ENCODE peak calls at places on chromosomes 1 and 21, in four cellular contexts. V is dorsolateral prefrontal cortex, Z is AG09319, Y is retinal pigment epithelial cell. F is an unnamed sample.

GRCh38 chr1:216310776-216311175 is 112.5 kb downstream of the USH2A start:
- DNase-seq in Z (peak), V (no peak), Y (peak), F (peak)

GRCh38 chr1:197399691-197400521 is 131.9 kb downstream of the CRB1 start:
- DNase-seq in Y (no peak), Z (no peak), V (no peak), F (peak)

GRCh38 chr1:82177190-82177589 is 376.5 kb downstream of the ADGRL2 start:
- DNase-seq in Y (peak), V (no peak), Z (no peak), F (no peak)

GRCh38 chr1:89552481-89553194 is 28.0 kb downstream of the LRRC8B start:
- DNase-seq in Y (no peak), V (no peak), Z (no peak), F (no peak)

GRCh38 chr1:46171872-46172271 is 3.0 kb upstream of the TSPAN1 start:
- DNase-seq in Y (no peak), V (no peak), Z (no peak), F (no peak)

GRCh38 chr21:33849839-33850238 is 65.8 kb downstream of the ATP5PO start:
- DNase-seq in Z (no peak), V (no peak), Y (no peak), F (no peak)

GRCh38 chr1:26010800-26011199 is 10.8 kb upstream of the EXTL1 start:
- DNase-seq in V (no peak), Y (no peak), Z (no peak), F (no peak)

GRCh38 chr1:116232989-116233514 is 121.9 kb downstream of the MAB21L3 start:
- DNase-seq in V (no peak), Y (no peak), Z (no peak), F (no peak)

GRCh38 chr1:223230161-223230881 is 87.3 kb upstream of the TLR5 start:
- DNase-seq in V (no peak), Y (no peak), Z (peak), F (no peak)

GRCh38 chr1:160436975-160437374 is 36.6 kb downstream of the VANGL2 start:
- DNase-seq in Z (no peak), V (no peak), Y (no peak), F (no peak)

GRCh38 chr21:44594406-44594916 is 2.2 kb upstream of the KRTAP10-6 start:
- DNase-seq in Y (no peak), Z (no peak), V (no peak), F (no peak)

GRCh38 chr1:113074237-113074636 is 1.2 kb downstream of the LRIG2 start:
- DNase-seq in Z (no peak), V (no peak), Y (no peak), F (no peak)

GRCh38 chr1:227944066-227944930 is 3.4 kb downstream of the WNT9A start:
- DNase-seq in V (no peak), Z (no peak), Y (no peak), F (no peak)

GRCh38 chr1:227764019-227764391 is 28.8 kb downstream of the SNAP47 start:
- DNase-seq in Z (no peak), V (no peak), Y (no peak), F (no peak)

GRCh38 chr1:150536836-150537731 is 12.1 kb upstream of the ADAMTSL4 start:
- DNase-seq in V (no peak), Y (no peak), Z (no peak), F (no peak)

GRCh38 chr1:203628185-203628996 is 1.8 kb downstream of the ATP2B4 start:
- DNase-seq in V (no peak), Z (peak), Y (no peak), F (peak)

GRCh38 chr1:203627819-203628184 is 1.2 kb downstream of the ATP2B4 start:
- DNase-seq in Y (no peak), Z (no peak), V (no peak), F (peak)

GRCh38 chr1:203624341-203624712 is 2.3 kb upstream of the ATP2B4 start:
- DNase-seq in Z (no peak), V (no peak), Y (no peak), F (no peak)

GRCh38 chr1:203626910-203627246 is 246 bp downstream of the ATP2B4 start:
- DNase-seq in V (no peak), Y (no peak), Z (no peak), F (peak)

DNA sequence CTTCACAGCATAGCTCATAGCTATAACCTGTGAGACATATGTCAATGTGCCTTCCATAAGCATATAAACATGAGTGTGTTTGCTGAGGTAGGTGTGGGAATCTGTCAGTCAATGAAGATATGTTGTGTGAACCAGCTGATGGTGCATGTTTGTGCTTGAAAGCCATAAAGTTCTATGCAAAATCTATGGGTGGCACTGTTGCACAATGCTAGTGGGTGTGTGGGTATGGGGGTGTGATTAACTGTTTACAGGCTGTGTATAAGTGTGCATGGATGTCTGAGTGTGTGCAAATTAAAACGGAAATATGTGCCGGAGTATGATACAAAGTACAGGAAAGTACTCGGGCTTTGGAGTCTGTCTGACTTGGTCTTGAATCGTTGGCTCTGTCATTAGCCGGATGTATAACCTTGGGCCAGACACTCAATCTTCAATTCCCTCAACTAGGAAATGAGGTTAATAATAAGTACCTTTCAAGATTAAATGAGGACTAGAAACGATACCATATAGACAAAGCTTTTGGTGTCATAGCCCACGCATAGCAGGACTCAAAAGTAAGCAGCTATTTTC is 926 bp upstream of the ATP2B4 start:
- DNase-seq in Y (no peak), V (peak), Z (no peak), F (no peak)
- TF ChIP-seq CTCF in Y (peak), V (peak), Z (peak), F (no peak)

GRCh38 chr1:167565922-167566321 is 12.4 kb upstream of the CREG1 start:
- DNase-seq in Z (no peak), V (no peak), Y (no peak), F (no peak)

GRCh38 chr1:167562697-167563096 is 9.1 kb upstream of the CREG1 start:
- DNase-seq in Z (no peak), V (no peak), Y (no peak), F (no peak)

GRCh38 chr1:167561753-167562152 is 8.2 kb upstream of the CREG1 start:
- DNase-seq in Z (no peak), Y (no peak), V (no peak), F (no peak)

GRCh38 chr1:167564592-167564991 is 11.0 kb upstream of the CREG1 start:
- DNase-seq in V (no peak), Z (no peak), Y (no peak), F (no peak)

GRCh38 chr1:167563579-167564246 is 10.2 kb upstream of the CREG1 start:
- DNase-seq in Z (no peak), V (no peak), Y (no peak), F (no peak)
- TF ChIP-seq CTCF in Z (no peak), V (no peak), Y (no peak), F (no peak)

DNA sequence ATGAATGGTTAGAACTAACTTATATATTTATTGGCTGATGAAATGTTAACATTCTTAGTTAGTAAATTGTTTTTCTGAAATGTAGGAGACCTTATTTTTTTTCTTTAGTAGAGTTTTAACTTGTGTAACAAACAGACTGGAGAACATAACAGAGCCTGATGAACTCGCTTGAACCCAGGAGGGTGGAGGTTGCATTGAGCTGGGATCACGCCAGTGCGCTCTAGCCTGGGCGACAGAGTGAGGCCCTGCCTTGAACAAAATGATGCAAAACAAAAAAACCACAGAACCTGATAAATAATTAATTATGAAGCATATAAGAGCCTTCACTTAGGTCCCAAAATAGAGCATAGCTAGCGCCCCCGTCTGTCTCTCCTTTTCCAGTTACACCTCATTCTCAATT is 55.5 kb downstream of the MTR start:
- DNase-seq in V (no peak), Z (no peak), Y (no peak), F (no peak)
- TF ChIP-seq CTCF in V (no peak), Z (no peak), Y (no peak), F (no peak)

DNA sequence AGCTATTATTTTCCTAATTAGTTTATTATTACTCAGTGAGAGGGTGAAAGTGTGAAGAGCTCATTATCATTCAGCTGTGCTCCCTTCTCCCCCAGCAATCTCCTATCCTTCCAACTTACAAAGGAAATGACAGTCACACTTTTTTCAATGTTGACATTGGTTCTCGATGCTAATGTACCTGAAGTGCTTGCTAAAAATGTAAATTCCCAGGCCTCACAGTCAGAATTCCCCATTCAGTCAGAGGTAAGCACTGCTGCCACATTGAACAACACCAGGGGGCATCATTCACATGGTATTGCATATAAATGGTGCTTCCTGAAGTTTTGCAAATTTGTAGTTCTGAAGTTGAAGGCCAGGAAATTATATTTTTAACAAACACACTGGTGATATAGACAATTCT is 132.7 kb upstream of the FOXD3 start:
- DNase-seq in Y (no peak), V (no peak), Z (no peak), F (no peak)
- TF ChIP-seq CTCF in Y (peak), V (no peak), Z (peak), F (no peak)

GRCh38 chr1:217563179-217563578 is 67.7 kb downstream of the GPATCH2 start:
- DNase-seq in Y (no peak), Z (no peak), V (no peak), F (no peak)
- TF ChIP-seq CTCF in Y (no peak), Z (no peak), V (no peak), F (no peak)

GRCh38 chr1:153958111-153958960 is at the start of gene CRTC2:
- DNase-seq in V (peak), Z (peak), Y (peak), F (peak)
- TF ChIP-seq CTCF in V (no peak), Z (no peak), Y (no peak), F (no peak)

GRCh38 chr1:170669036-170669435 is 5.1 kb downstream of the PRRX1 start:
- DNase-seq in V (no peak), Z (no peak), Y (no peak), F (no peak)

GRCh38 chr1:170669586-170670332 is 5.8 kb downstream of the PRRX1 start:
- DNase-seq in Y (no peak), V (no peak), Z (no peak), F (peak)

GRCh38 chr1:170668301-170668789 is 4.4 kb downstream of the PRRX1 start:
- DNase-seq in Y (no peak), Z (no peak), V (no peak), F (peak)

GRCh38 chr1:170671629-170671963 is 7.7 kb downstream of the PRRX1 start:
- DNase-seq in Y (no peak), Z (no peak), V (no peak), F (no peak)

GRCh38 chr1:170670751-170671628 is 7.1 kb downstream of the PRRX1 start:
- DNase-seq in V (no peak), Y (no peak), Z (no peak), F (peak)
- TF ChIP-seq CTCF in V (peak), Y (peak), Z (peak), F (peak)

GRCh38 chr1:95951291-95951690 is 717.3 kb downstream of the RWDD3 start:
- DNase-seq in Z (no peak), Y (no peak), V (no peak), F (no peak)

GRCh38 chr1:95953668-95954067 is 719.7 kb downstream of the RWDD3 start:
- DNase-seq in Y (no peak), Z (no peak), V (no peak), F (no peak)

GRCh38 chr1:95957748-95958147 is 723.7 kb downstream of the RWDD3 start:
- DNase-seq in Z (no peak), V (no peak), Y (peak), F (no peak)

GRCh38 chr1:95956215-95956614 is 722.2 kb downstream of the RWDD3 start:
- DNase-seq in V (no peak), Y (no peak), Z (no peak), F (no peak)

DNA sequence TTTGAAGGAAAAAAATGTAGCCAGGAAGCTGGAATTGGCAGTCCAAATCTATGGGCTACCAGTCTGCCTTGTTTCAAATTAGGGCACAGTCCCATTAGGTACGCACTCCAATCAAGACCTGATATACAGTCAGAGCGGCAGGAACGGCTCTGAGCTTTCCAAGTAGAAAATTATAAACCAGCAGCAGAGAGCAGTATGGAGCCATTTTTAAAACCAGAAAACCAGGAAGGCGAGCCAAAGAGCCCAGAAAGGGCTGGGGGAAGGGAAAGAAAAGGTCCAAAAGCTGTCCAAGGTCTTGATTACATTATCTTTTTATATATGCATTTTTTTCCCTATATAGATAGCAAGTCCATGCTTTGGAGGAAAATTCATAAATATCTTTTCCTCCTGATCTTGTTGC is 719.0 kb downstream of the RWDD3 start:
- DNase-seq in V (peak), Z (no peak), Y (no peak), F (no peak)
- TF ChIP-seq CTCF in V (peak), Z (no peak), Y (peak), F (peak)

GRCh38 chr1:6796095-6796494 is 10.8 kb downstream of the CAMTA1 start:
- DNase-seq in Z (no peak), V (no peak), Y (no peak), F (no peak)

GRCh38 chr1:6795661-6796060 is 10.4 kb downstream of the CAMTA1 start:
- DNase-seq in Y (peak), Z (no peak), V (no peak), F (no peak)

GRCh38 chr1:6795203-6795602 is 9.9 kb downstream of the CAMTA1 start:
- DNase-seq in V (no peak), Z (no peak), Y (no peak), F (no peak)

GRCh38 chr1:6790146-6790545 is 4.9 kb downstream of the CAMTA1 start:
- DNase-seq in Y (no peak), Z (no peak), V (no peak), F (no peak)

GRCh38 chr1:6794164-6794563 is 8.9 kb downstream of the CAMTA1 start:
- DNase-seq in Z (no peak), Y (no peak), V (no peak), F (no peak)
- TF ChIP-seq CTCF in Z (peak), Y (peak), V (peak), F (peak)

GRCh38 chr1:221487781-221488520 is 253.9 kb downstream of the DUSP10 start:
- DNase-seq in Y (no peak), V (no peak), Z (peak), F (no peak)

GRCh38 chr1:221488531-221488930 is 253.4 kb downstream of the DUSP10 start:
- DNase-seq in Y (no peak), V (no peak), Z (no peak), F (no peak)
- TF ChIP-seq CTCF in Y (no peak), V (no peak), Z (no peak), F (no peak)